ENCODE peak calls at places on chromosomes 5 and 9, in ten cellular contexts. D is DND-41, P is WTC11, W is neural progenitor cell, B is neural crest cell, A is kidney epithelial cell, I is thoracic aorta, S is cardiac muscle cell, C is stomach, U is mesothelial cell of epicardium. Q is an unnamed sample.

GRCh38 chr5:175701797-175702196 is 43.9 kb downstream of the HRH2 start:
- DNase-seq in C (peak; percentile 10), P (peak; percentile 1), U (no peak), A (no peak), S (no peak), W (no peak), I (no peak), B (no peak), D (no peak), Q (no peak)

GRCh38 chr9:68552700-68553099 is 12.0 kb upstream of the TMEM252 start:
- DNase-seq in I (no peak), C (no peak), S (peak; percentile 62), D (no peak), U (no peak), B (no peak), W (no peak), P (no peak), A (no peak), Q (no peak)

GRCh38 chr9:137278061-137278912 is 761 bp downstream of the TOR4A start:
- DNase-seq in W (no peak), I (no peak), A (no peak), B (no peak), S (peak; percentile 30), P (peak; percentile 48), D (no peak), U (no peak), C (no peak), Q (peak; percentile 52)

GRCh38 chr9:92180669-92181181 is 65.5 kb upstream of the SPTLC1 start:
- DNase-seq in C (no peak), W (no peak), I (no peak), D (no peak), P (no peak), S (peak; percentile 76), U (no peak), B (no peak), A (peak; percentile 23), Q (no peak)

GRCh38 chr5:76861616-76862015 is 11.8 kb downstream of the S100Z start:
- DNase-seq in U (no peak), S (no peak), P (no peak), B (no peak), A (no peak), D (no peak), C (no peak), W (no peak), I (no peak), Q (no peak)

GRCh38 chr9:71703172-71703872 is 65.0 kb downstream of the CEMIP2 start:
- DNase-seq in A (no peak), S (peak; percentile 19), B (no peak), I (peak; percentile 6), P (no peak), D (no peak), C (no peak), W (no peak), U (no peak), Q (no peak)

GRCh38 chr5:180137401-180138213 is 66.0 kb upstream of the RNF130 start:
- DNase-seq in P (no peak), D (no peak), W (no peak), U (peak; percentile 11), A (no peak), S (no peak), I (no peak), B (no peak), C (peak; percentile 15), Q (no peak)

GRCh38 chr5:90982576-90982975 is 400.5 kb downstream of the ARRDC3 start:
- DNase-seq in C (no peak), A (peak; percentile 19), W (no peak), U (no peak), I (no peak), D (no peak), B (no peak), S (peak; percentile 70), P (no peak), Q (no peak)

GRCh38 chr5:143261748-143262392 is 141.6 kb downstream of the NR3C1 start:
- DNase-seq in D (no peak), P (no peak), W (no peak), C (no peak), U (no peak), B (no peak), A (no peak), S (peak; percentile 77), I (no peak), Q (no peak)

GRCh38 chr9:127388856-127389238 is 8.1 kb upstream of the SLC2A8 start:
- DNase-seq in D (no peak), C (no peak), I (no peak), P (no peak), U (no peak), B (no peak), S (no peak), W (no peak), A (no peak), Q (no peak)

GRCh38 chr5:72152506-72152905 is 45.2 kb downstream of the MAP1B start:
- DNase-seq in P (no peak), S (no peak), B (no peak), W (no peak), D (no peak), A (no peak), I (no peak), C (no peak), U (no peak), Q (no peak)

GRCh38 chr5:33631786-33632185 is 191.0 kb downstream of the TARS1 start:
- DNase-seq in S (peak; percentile 20), U (no peak), P (no peak), W (no peak), I (no peak), A (peak; percentile 82), B (no peak), D (no peak), C (no peak), Q (no peak)

GRCh38 chr5:5335115-5335514 is 87.4 kb upstream of the ICE1 start:
- DNase-seq in W (no peak), D (no peak), I (no peak), S (no peak), C (no peak), U (no peak), A (no peak), B (no peak), P (no peak), Q (no peak)

GRCh38 chr9:81649475-81649874 is 39.9 kb downstream of the TLE1 start:
- DNase-seq in A (no peak), C (no peak), D (no peak), I (no peak), W (peak; percentile 93), U (no peak), B (peak; percentile 19), P (no peak), S (no peak), Q (no peak)

GRCh38 chr5:8865686-8866374 is 680.0 kb downstream of the SEMA5A start:
- DNase-seq in C (no peak), P (no peak), B (no peak), S (no peak), D (no peak), U (no peak), A (no peak), W (no peak), I (no peak), Q (no peak)

GRCh38 chr9:113570106-113570505 is 106.6 kb downstream of the RGS3 start:
- DNase-seq in W (no peak), A (no peak), U (no peak), D (no peak), S (no peak), C (no peak), I (no peak), B (no peak), P (no peak), Q (no peak)

GRCh38 chr9:106769331-106769730 is 93.6 kb upstream of the ZNF462 start:
- DNase-seq in I (no peak), A (no peak), C (no peak), S (no peak), D (no peak), B (no peak), W (no peak), U (no peak), P (no peak), Q (no peak)

DNA sequence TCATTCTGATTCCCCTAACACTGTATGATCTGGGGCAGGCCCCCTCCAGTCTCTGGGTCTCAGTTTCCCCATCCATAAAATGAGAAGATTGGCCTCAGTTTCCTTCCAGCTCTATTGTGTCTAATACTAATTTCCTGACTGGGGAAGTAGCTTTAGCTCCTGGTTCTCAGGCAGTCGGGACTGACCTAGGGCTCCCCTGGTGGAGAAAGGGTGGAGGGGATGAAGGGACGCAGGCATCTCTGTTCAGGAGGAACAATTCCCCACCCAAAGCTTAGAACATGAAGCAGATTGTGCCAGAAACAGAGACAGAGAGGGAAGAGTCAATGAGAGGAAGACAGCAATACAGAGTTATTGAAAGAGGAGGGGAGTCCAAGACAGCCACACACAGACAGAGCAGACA is 14.2 kb upstream of the PTGS1 start:
- DNase-seq in D (no peak), A (no peak), B (no peak), I (no peak), C (no peak), W (peak; percentile 49), S (no peak), U (no peak), P (peak; percentile 55), Q (peak; percentile 37)
- TF ChIP-seq CTCF in D (peak; percentile 24), A (peak; percentile 26), B (peak; percentile 45), I (no peak), C (no peak), W (peak; percentile 64), S (peak; percentile 58), U (peak; percentile 19), P (peak; percentile 30), Q (no peak)

GRCh38 chr5:115831163-115831768 is 10.1 kb downstream of the ATG12 start:
- DNase-seq in S (peak; percentile 56), P (no peak), D (peak; percentile 36), W (peak; percentile 62), C (no peak), A (no peak), I (no peak), B (no peak), U (no peak), Q (peak; percentile 25)
- TF ChIP-seq CTCF in S (peak; percentile 77), P (peak; percentile 69), D (peak; percentile 77), W (peak; percentile 89), C (peak; percentile 60), A (peak; percentile 79), I (peak; percentile 74), B (peak; percentile 83), U (peak; percentile 83), Q (peak; percentile 73)

DNA sequence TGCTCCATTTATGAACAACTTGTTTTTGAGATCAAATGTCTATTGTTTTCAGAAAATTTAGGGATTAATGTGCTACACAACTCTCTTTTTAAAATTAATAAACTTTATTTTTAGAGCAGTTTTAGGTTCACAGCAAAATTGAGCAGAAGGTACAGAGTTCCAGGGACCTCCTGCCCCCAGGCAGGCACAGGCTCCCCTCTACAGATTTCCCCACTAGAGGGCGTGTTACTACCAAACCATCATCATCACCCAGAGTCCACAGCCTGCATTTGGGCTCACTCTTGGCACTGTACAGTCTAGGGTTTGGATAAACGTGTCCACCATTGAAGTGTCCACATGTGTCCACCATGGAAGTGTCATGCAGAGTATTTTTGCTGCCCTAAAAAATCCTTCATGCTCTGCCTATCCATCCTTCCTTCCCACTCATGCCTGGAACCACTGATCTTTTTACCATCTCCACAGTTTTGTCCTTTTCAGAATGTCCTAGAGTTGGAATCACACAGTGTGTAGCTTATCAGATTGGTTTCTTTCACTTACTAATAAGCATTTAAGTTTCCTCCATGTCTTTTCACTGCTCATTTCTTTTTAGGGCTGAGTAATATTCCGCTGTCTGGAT is 61.7 kb downstream of the MRPL36 start:
- DNase-seq in P (no peak), A (no peak), C (peak; percentile 25), W (peak; percentile 54), D (peak; percentile 48), B (no peak), U (no peak), S (peak; percentile 33), I (no peak), Q (peak; percentile 24)
- TF ChIP-seq CTCF in P (peak; percentile 63), A (peak; percentile 38), C (peak; percentile 8), W (peak; percentile 76), D (peak; percentile 74), B (peak; percentile 66), U (peak; percentile 47), S (peak; percentile 68), I (no peak), Q (peak; percentile 49)

GRCh38 chr9:19495186-19496028 is 86.6 kb downstream of the ACER2 start:
- DNase-seq in D (no peak), W (no peak), I (no peak), U (no peak), A (no peak), S (no peak), C (no peak), P (peak; percentile 30), B (no peak), Q (no peak)
- TF ChIP-seq CTCF in D (no peak), W (no peak), I (no peak), U (no peak), A (no peak), S (no peak), C (no peak), P (no peak), B (no peak), Q (no peak)

Q was measured in endothelial cell.